ENCODE peak calls at places on chromosome 9, in seven cellular contexts. X, Y, E, W, B, V and I are unnamed samples.

GRCh38 chr9:116789097-116789496 is 102.0 kb downstream of the TRIM32 start:
- DNase-seq in X (no peak), Y (no peak), V (no peak), E (no peak), B (no peak), W (no peak), I (no peak)

GRCh38 chr9:124415852-124416484 is 726 bp upstream of the PSMB7 start:
- DNase-seq in B (no peak), V (no peak), E (no peak), Y (no peak), X (peak; percentile 34), W (no peak), I (no peak)

GRCh38 chr9:87216036-87216435 is 268.7 kb upstream of the GAS1 start:
- DNase-seq in Y (no peak), E (no peak), B (no peak), W (no peak), V (no peak), X (no peak), I (no peak)

GRCh38 chr9:7591501-7591900 is 208.1 kb downstream of the DMAC1 start:
- DNase-seq in V (no peak), Y (no peak), E (no peak), W (no peak), B (no peak), X (no peak), I (no peak)

GRCh38 chr9:2116073-2116472 is 100.9 kb downstream of the SMARCA2 start:
- DNase-seq in B (no peak), E (peak; percentile 56), X (no peak), W (no peak), V (no peak), Y (peak; percentile 4), I (no peak)

GRCh38 chr9:111743275-111743674 is 51.5 kb downstream of the SHOC1 start:
- DNase-seq in W (no peak), X (no peak), B (no peak), V (peak; percentile 73), E (no peak), Y (no peak), I (peak; percentile 84)

GRCh38 chr9:121609845-121610637 is 41.4 kb upstream of the DAB2IP start:
- DNase-seq in V (peak; percentile 92), X (peak; percentile 67), Y (no peak), W (peak; percentile 95), B (peak; percentile 87), E (peak; percentile 74), I (peak; percentile 85)

GRCh38 chr9:95014917-95015316 is 288.4 kb downstream of the AOPEP start:
- DNase-seq in W (no peak), V (no peak), E (no peak), B (no peak), X (no peak), Y (no peak), I (peak; percentile 3)

GRCh38 chr9:124297553-124297905 is 39.8 kb downstream of the NEK6 start:
- DNase-seq in X (peak; percentile 91), W (peak; percentile 85), Y (no peak), V (peak; percentile 98), E (peak; percentile 91), B (peak; percentile 66), I (peak; percentile 99)

GRCh38 chr9:91192785-91193657 is 168.7 kb downstream of the AUH start:
- DNase-seq in X (peak; percentile 97), Y (peak; percentile 64), V (peak; percentile 99), W (peak; percentile 91), E (peak; percentile 68), B (peak; percentile 94), I (peak; percentile 100)

GRCh38 chr9:121369595-121370265 is at the start of gene STOM:
- DNase-seq in V (peak; percentile 58), Y (no peak), W (peak; percentile 85), E (peak; percentile 75), X (peak; percentile 95), B (peak; percentile 91), I (peak; percentile 95)

GRCh38 chr9:120481248-120481647 is 98.7 kb downstream of the CDK5RAP2 start:
- DNase-seq in V (no peak), E (no peak), Y (no peak), X (no peak), B (no peak), W (no peak), I (peak; percentile 23)

GRCh38 chr9:68780735-68781134 is 75.7 kb downstream of the PIP5K1B start:
- DNase-seq in X (no peak), E (no peak), B (no peak), V (peak; percentile 9), W (no peak), Y (peak; percentile 17), I (no peak)

GRCh38 chr9:69264526-69264925 is 60.5 kb upstream of the ENTREP1 start:
- DNase-seq in B (no peak), V (no peak), Y (no peak), E (no peak), W (no peak), X (no peak), I (no peak)

GRCh38 chr9:134336924-134337323 is 10.7 kb downstream of the RXRA start:
- DNase-seq in B (no peak), V (no peak), W (no peak), E (no peak), X (no peak), Y (no peak), I (no peak)

GRCh38 chr9:114282104-114282485 is 40.8 kb upstream of the ORM1 start:
- DNase-seq in B (peak; percentile 8), W (peak; percentile 4), V (no peak), X (no peak), E (no peak), Y (no peak), I (no peak)

GRCh38 chr9:73689091-73689870 is 537.6 kb downstream of the ANXA1 start:
- DNase-seq in X (no peak), V (no peak), W (no peak), B (no peak), Y (no peak), E (no peak), I (no peak)

DNA sequence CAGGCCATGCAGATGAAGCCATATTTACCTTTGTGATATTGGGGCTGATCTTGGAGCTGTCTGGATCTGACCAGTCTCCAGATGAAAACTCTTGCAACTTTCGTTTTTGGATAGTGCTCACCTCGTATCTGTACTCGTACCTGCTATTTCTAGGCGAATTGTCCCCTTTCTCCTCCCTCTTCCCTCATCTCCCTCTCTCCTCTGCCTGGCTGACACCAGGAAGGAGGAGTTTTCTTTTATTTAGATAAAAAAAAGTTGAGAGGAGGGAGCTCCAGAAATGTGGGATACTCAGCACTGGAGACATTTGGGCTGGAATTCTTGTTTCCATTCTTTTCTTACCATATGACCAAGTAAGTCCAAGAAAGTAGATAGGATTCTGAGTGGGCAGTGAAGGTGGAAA is 54.6 kb upstream of the ABL1 start:
- DNase-seq in X (no peak), B (no peak), Y (no peak), E (no peak), V (no peak), W (no peak), I (no peak)
- H3K4me3 ChIP-seq in X (peak overlapping the region; percentile 1), B (peak overlapping the region; percentile 38), Y (no peak overlapping the region), E (peak overlapping the region; percentile 45), V (no peak overlapping the region), W (no peak overlapping the region), I (peak overlapping the region; percentile 64)

DNA sequence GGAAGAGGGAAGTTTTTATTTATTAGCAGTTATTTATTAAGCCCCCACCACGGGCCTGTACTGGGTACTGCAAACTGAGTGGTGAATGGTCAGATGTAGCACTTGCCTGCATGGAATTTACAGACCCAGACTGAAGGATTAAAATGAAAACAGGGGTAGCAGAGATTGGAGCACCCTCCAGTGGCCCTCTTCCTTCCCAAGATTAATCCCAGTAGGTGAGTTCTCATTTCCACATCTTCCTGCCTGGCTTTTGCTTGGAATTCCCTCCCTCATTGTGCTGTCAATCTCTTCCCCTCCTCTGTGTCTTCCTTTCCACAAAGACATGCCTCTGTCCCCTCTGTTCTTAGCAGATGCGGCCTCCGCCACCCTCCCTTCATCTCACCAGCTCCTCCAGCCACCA is 39.2 kb downstream of the MVB12B start:
- DNase-seq in W (no peak), E (no peak), B (no peak), X (no peak), V (no peak), Y (no peak), I (no peak)
- TF ChIP-seq CTCF in W (no peak), E (no peak), B (no peak), X (no peak), V (no peak), Y (no peak), I (no peak)

GRCh38 chr9:88680041-88680440 is 145.1 kb downstream of the NXNL2 start:
- DNase-seq in Y (no peak), B (no peak), V (no peak), E (no peak), W (no peak), X (no peak), I (peak; percentile 55)

GRCh38 chr9:88681434-88681833 is 146.5 kb downstream of the NXNL2 start:
- DNase-seq in E (no peak), V (no peak), B (no peak), X (no peak), W (no peak), Y (no peak), I (no peak)

GRCh38 chr9:88678431-88678830 is 143.5 kb downstream of the NXNL2 start:
- DNase-seq in W (no peak), Y (no peak), X (no peak), B (no peak), E (no peak), V (no peak), I (peak; percentile 47)

GRCh38 chr9:88682431-88682831 is 147.5 kb downstream of the NXNL2 start:
- DNase-seq in V (no peak), W (no peak), Y (no peak), B (peak; percentile 62), X (no peak), E (no peak), I (no peak)

GRCh38 chr9:88680505-88681160 is 145.7 kb downstream of the NXNL2 start:
- DNase-seq in Y (no peak), B (no peak), W (no peak), V (peak; percentile 42), E (no peak), X (no peak), I (peak; percentile 52)
- H3K4me3 ChIP-seq in Y (no peak overlapping the region), B (no peak overlapping the region), W (no peak overlapping the region), V (no peak overlapping the region), E (no peak overlapping the region), X (no peak overlapping the region), I (no peak overlapping the region)

GRCh38 chr9:4750021-4750673 is 9.1 kb upstream of the AK3 start:
- DNase-seq in V (peak; percentile 36), W (no peak), X (no peak), B (no peak), Y (no peak), E (no peak), I (peak; percentile 70)
- TF ChIP-seq CTCF in V (peak; percentile 57), W (peak; percentile 64), X (peak; percentile 66), B (peak; percentile 29), Y (peak; percentile 70), E (peak; percentile 47), I (peak; percentile 62)

DNA sequence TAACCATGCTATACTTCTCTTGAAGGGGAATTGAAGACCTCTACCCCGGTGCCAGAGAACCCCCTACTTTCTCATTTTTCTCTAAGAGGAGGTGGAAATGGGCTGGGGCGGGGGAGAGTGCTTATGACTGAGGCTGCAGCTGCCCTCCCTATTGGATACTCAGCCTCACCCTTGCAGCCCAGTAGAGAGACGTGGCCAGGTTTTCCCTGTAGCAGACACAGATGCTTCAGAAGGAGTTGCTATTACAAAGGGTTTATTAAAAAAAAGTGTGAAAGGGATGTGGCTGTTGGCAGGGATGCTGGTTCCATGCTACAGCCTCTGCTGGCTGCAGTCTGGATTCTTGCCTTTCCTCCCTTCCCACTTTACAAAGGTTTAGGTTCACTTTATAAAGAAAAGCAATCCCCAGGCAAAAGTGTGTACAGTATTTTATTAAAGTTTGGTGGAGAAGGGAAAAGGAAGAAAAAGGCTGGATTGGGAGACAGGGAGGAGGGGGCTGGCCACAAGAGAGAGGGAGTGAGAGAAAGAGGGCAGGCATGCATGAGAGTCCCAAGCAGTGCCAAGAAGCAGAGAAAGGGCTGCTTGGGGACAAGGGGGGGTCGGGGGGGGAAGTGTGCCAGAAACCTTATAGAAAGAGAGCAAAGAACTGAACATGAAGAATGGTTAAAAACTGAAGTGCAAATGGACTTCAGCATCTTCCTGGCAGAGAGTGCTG is 29.5 kb upstream of the NFIB start:
- DNase-seq in B (no peak), Y (no peak), W (no peak), X (no peak), V (no peak), E (no peak), I (no peak)
- H3K4me3 ChIP-seq in B (no peak overlapping the region), Y (no peak overlapping the region), W (no peak overlapping the region), X (no peak overlapping the region), V (no peak overlapping the region), E (peak overlapping the region; percentile 62), I (no peak overlapping the region)